ENCODE peak calls at places on chromosome 6, in six cellular contexts. One of them, this sample, is unnamed.

GRCh38 chr6:4313044-4313686 is 177.8 kb upstream of the ECI2 start:
- DNase-seq in osteoblast: peak; percentile 64
- DNase-seq in CD8-positive, alpha-beta T cell: no peak
- DNase-seq in upper lobe of right lung: no peak
- DNase-seq in RWPE1: peak; percentile 82
- DNase-seq in brain microvascular endothelial cell: peak; percentile 97
- DNase-seq in this sample: peak; percentile 88

GRCh38 chr6:1381397-1382330 is 7.7 kb upstream of the FOXF2 start:
- DNase-seq in osteoblast: peak; percentile 96
- DNase-seq in CD8-positive, alpha-beta T cell: peak; percentile 47
- DNase-seq in upper lobe of right lung: peak; percentile 82
- DNase-seq in RWPE1: peak; percentile 48
- DNase-seq in brain microvascular endothelial cell: no peak
- DNase-seq in this sample: peak; percentile 50

GRCh38 chr6:19180348-19181073 is 656.7 kb upstream of the ID4 start:
- DNase-seq in osteoblast: no peak
- DNase-seq in CD8-positive, alpha-beta T cell: no peak
- DNase-seq in upper lobe of right lung: no peak
- DNase-seq in RWPE1: no peak
- DNase-seq in brain microvascular endothelial cell: peak; percentile 35
- DNase-seq in this sample: peak; percentile 38

GRCh38 chr6:26065952-26066380 is 21.3 kb upstream of the HFE start:
- DNase-seq in osteoblast: peak; percentile 72
- DNase-seq in CD8-positive, alpha-beta T cell: peak; percentile 45
- DNase-seq in upper lobe of right lung: peak; percentile 68
- DNase-seq in RWPE1: peak; percentile 79
- DNase-seq in brain microvascular endothelial cell: peak; percentile 79
- DNase-seq in this sample: peak; percentile 68

GRCh38 chr6:36347635-36348034 is 10.9 kb upstream of the BNIP5 start:
- DNase-seq in osteoblast: peak; percentile 26
- DNase-seq in CD8-positive, alpha-beta T cell: no peak
- DNase-seq in upper lobe of right lung: no peak
- DNase-seq in RWPE1: no peak
- DNase-seq in brain microvascular endothelial cell: peak; percentile 54
- DNase-seq in this sample: peak; percentile 80

GRCh38 chr6:72216222-72217106 is 330.1 kb downstream of the RIMS1 start:
- DNase-seq in osteoblast: no peak
- DNase-seq in CD8-positive, alpha-beta T cell: no peak
- DNase-seq in upper lobe of right lung: no peak
- DNase-seq in RWPE1: no peak
- DNase-seq in brain microvascular endothelial cell: no peak
- DNase-seq in this sample: no peak

GRCh38 chr6:157240059-157240959 is 83.0 kb downstream of the TMEM242 start:
- DNase-seq in osteoblast: peak; percentile 94
- DNase-seq in CD8-positive, alpha-beta T cell: no peak
- DNase-seq in upper lobe of right lung: peak; percentile 59
- DNase-seq in RWPE1: peak; percentile 52
- DNase-seq in brain microvascular endothelial cell: no peak
- DNase-seq in this sample: no peak

GRCh38 chr6:29763491-29764289 is 40.5 kb downstream of the HLA-F start:
- DNase-seq in osteoblast: peak; percentile 45
- DNase-seq in CD8-positive, alpha-beta T cell: no peak
- DNase-seq in upper lobe of right lung: no peak
- DNase-seq in RWPE1: peak; percentile 54
- DNase-seq in brain microvascular endothelial cell: peak; percentile 62
- DNase-seq in this sample: peak; percentile 76

GRCh38 chr6:98687776-98688175 is 146.6 kb upstream of the POU3F2 start:
- DNase-seq in osteoblast: no peak
- DNase-seq in CD8-positive, alpha-beta T cell: no peak
- DNase-seq in upper lobe of right lung: no peak
- DNase-seq in RWPE1: no peak
- DNase-seq in brain microvascular endothelial cell: no peak
- DNase-seq in this sample: no peak

GRCh38 chr6:130557481-130558112 is 191.8 kb downstream of the TMEM200A start:
- DNase-seq in osteoblast: no peak
- DNase-seq in CD8-positive, alpha-beta T cell: no peak
- DNase-seq in upper lobe of right lung: no peak
- DNase-seq in RWPE1: no peak
- DNase-seq in brain microvascular endothelial cell: no peak
- DNase-seq in this sample: no peak

GRCh38 chr6:3147914-3148757 is 9.2 kb downstream of the TUBB2A start:
- DNase-seq in osteoblast: peak; percentile 69
- DNase-seq in CD8-positive, alpha-beta T cell: no peak
- DNase-seq in upper lobe of right lung: no peak
- DNase-seq in RWPE1: no peak
- DNase-seq in brain microvascular endothelial cell: no peak
- DNase-seq in this sample: no peak

GRCh38 chr6:5695260-5696245 is 311.2 kb downstream of the NRN1 start:
- DNase-seq in osteoblast: peak; percentile 89
- DNase-seq in CD8-positive, alpha-beta T cell: no peak
- DNase-seq in upper lobe of right lung: no peak
- DNase-seq in RWPE1: no peak
- DNase-seq in brain microvascular endothelial cell: peak; percentile 54
- DNase-seq in this sample: peak; percentile 92

GRCh38 chr6:16487953-16488674 is 249.7 kb downstream of the GMPR start:
- DNase-seq in osteoblast: no peak
- DNase-seq in CD8-positive, alpha-beta T cell: no peak
- DNase-seq in upper lobe of right lung: no peak
- DNase-seq in RWPE1: no peak
- DNase-seq in brain microvascular endothelial cell: no peak
- DNase-seq in this sample: no peak

GRCh38 chr6:104952911-104953409 is 3.9 kb upstream of the LIN28B start:
- DNase-seq in osteoblast: no peak
- DNase-seq in CD8-positive, alpha-beta T cell: no peak
- DNase-seq in upper lobe of right lung: no peak
- DNase-seq in RWPE1: no peak
- DNase-seq in brain microvascular endothelial cell: no peak
- DNase-seq in this sample: no peak

GRCh38 chr6:130489514-130489913 is 123.7 kb downstream of the TMEM200A start:
- DNase-seq in osteoblast: no peak
- DNase-seq in CD8-positive, alpha-beta T cell: no peak
- DNase-seq in upper lobe of right lung: no peak
- DNase-seq in RWPE1: no peak
- DNase-seq in brain microvascular endothelial cell: no peak
- DNase-seq in this sample: no peak

GRCh38 chr6:93040375-93040774 is 379.0 kb downstream of the EPHA7 start:
- DNase-seq in osteoblast: no peak
- DNase-seq in CD8-positive, alpha-beta T cell: no peak
- DNase-seq in upper lobe of right lung: no peak
- DNase-seq in RWPE1: no peak
- DNase-seq in brain microvascular endothelial cell: peak; percentile 15
- DNase-seq in this sample: peak; percentile 42

GRCh38 chr6:164695896-164696295 is 613.5 kb downstream of the C6orf118 start:
- DNase-seq in osteoblast: no peak
- DNase-seq in CD8-positive, alpha-beta T cell: no peak
- DNase-seq in upper lobe of right lung: no peak
- DNase-seq in RWPE1: no peak
- DNase-seq in brain microvascular endothelial cell: no peak
- DNase-seq in this sample: no peak
- H3K27ac ChIP-seq in osteoblast: no peak overlapping the region
- H3K27ac ChIP-seq in CD8-positive, alpha-beta T cell: no peak overlapping the region
- H3K27ac ChIP-seq in upper lobe of right lung: no peak overlapping the region
- H3K27ac ChIP-seq in RWPE1: no peak overlapping the region
- H3K27ac ChIP-seq in brain microvascular endothelial cell: no peak overlapping the region
- H3K27ac ChIP-seq in this sample: no peak overlapping the region

GRCh38 chr6:140178550-140179334 is 804.3 kb upstream of the CITED2 start:
- DNase-seq in osteoblast: peak; percentile 82
- DNase-seq in CD8-positive, alpha-beta T cell: no peak
- DNase-seq in upper lobe of right lung: no peak
- DNase-seq in RWPE1: peak; percentile 24
- DNase-seq in brain microvascular endothelial cell: peak; percentile 40
- DNase-seq in this sample: peak; percentile 44

GRCh38 chr6:140180306-140180705 is 805.9 kb upstream of the CITED2 start:
- DNase-seq in osteoblast: no peak
- DNase-seq in CD8-positive, alpha-beta T cell: no peak
- DNase-seq in upper lobe of right lung: no peak
- DNase-seq in RWPE1: no peak
- DNase-seq in brain microvascular endothelial cell: no peak
- DNase-seq in this sample: no peak

GRCh38 chr6:140175486-140175885 is 801.0 kb upstream of the CITED2 start:
- DNase-seq in osteoblast: no peak
- DNase-seq in CD8-positive, alpha-beta T cell: no peak
- DNase-seq in upper lobe of right lung: no peak
- DNase-seq in RWPE1: no peak
- DNase-seq in brain microvascular endothelial cell: no peak
- DNase-seq in this sample: no peak

DNA sequence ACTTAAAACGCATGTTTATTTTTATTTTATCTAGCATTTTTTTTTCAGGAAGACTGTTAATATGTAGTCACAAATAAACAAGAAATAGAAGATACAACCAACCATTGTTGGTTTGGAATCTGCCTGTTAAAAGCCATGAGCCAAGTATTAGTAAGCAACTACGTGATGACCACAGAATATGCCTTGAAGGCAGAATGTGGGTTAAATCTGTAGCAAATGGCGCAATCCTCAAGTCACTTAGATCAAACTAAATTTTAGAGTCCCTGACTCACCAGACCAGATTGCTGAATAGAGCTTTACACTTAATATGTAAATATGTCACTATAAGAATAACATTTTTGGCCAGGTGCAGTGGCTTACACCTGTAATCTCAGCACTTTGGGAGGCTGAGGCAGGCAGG is 800.1 kb upstream of the CITED2 start:
- DNase-seq in osteoblast: peak; percentile 69
- DNase-seq in CD8-positive, alpha-beta T cell: no peak
- DNase-seq in upper lobe of right lung: no peak
- DNase-seq in RWPE1: peak; percentile 91
- DNase-seq in brain microvascular endothelial cell: peak; percentile 83
- DNase-seq in this sample: peak; percentile 95
- H3K27ac ChIP-seq in osteoblast: peak overlapping the region; percentile 68
- H3K27ac ChIP-seq in CD8-positive, alpha-beta T cell: no peak overlapping the region
- H3K27ac ChIP-seq in upper lobe of right lung: no peak overlapping the region
- H3K27ac ChIP-seq in RWPE1: no peak overlapping the region
- H3K27ac ChIP-seq in brain microvascular endothelial cell: no peak overlapping the region
- H3K27ac ChIP-seq in this sample: no peak overlapping the region

GRCh38 chr6:49764571-49765236 is 20.5 kb upstream of the CRISP3 start:
- DNase-seq in osteoblast: no peak
- DNase-seq in CD8-positive, alpha-beta T cell: no peak
- DNase-seq in upper lobe of right lung: no peak
- DNase-seq in RWPE1: no peak
- DNase-seq in brain microvascular endothelial cell: no peak
- DNase-seq in this sample: no peak
- H3K27ac ChIP-seq in osteoblast: no peak overlapping the region
- H3K27ac ChIP-seq in CD8-positive, alpha-beta T cell: no peak overlapping the region
- H3K27ac ChIP-seq in upper lobe of right lung: no peak overlapping the region
- H3K27ac ChIP-seq in RWPE1: no peak overlapping the region
- H3K27ac ChIP-seq in brain microvascular endothelial cell: no peak overlapping the region
- H3K27ac ChIP-seq in this sample: no peak overlapping the region

GRCh38 chr6:33081098-33081824 is 5.5 kb downstream of the HLA-DPB1 start:
- DNase-seq in osteoblast: no peak
- DNase-seq in CD8-positive, alpha-beta T cell: no peak
- DNase-seq in upper lobe of right lung: no peak
- DNase-seq in RWPE1: no peak
- DNase-seq in brain microvascular endothelial cell: no peak
- DNase-seq in this sample: no peak
- H3K27ac ChIP-seq in osteoblast: no peak overlapping the region
- H3K27ac ChIP-seq in CD8-positive, alpha-beta T cell: no peak overlapping the region
- H3K27ac ChIP-seq in upper lobe of right lung: peak overlapping the region; percentile 78
- H3K27ac ChIP-seq in RWPE1: no peak overlapping the region
- H3K27ac ChIP-seq in brain microvascular endothelial cell: peak overlapping the region; percentile 77
- H3K27ac ChIP-seq in this sample: no peak overlapping the region

GRCh38 chr6:160256445-160256844 is 2.2 kb downstream of the SLC22A2 start:
- DNase-seq in osteoblast: no peak
- DNase-seq in CD8-positive, alpha-beta T cell: no peak
- DNase-seq in upper lobe of right lung: no peak
- DNase-seq in RWPE1: peak; percentile 82
- DNase-seq in brain microvascular endothelial cell: no peak
- DNase-seq in this sample: no peak

GRCh38 chr6:160259143-160259425 is 463 bp upstream of the SLC22A2 start:
- DNase-seq in osteoblast: no peak
- DNase-seq in CD8-positive, alpha-beta T cell: no peak
- DNase-seq in upper lobe of right lung: no peak
- DNase-seq in RWPE1: no peak
- DNase-seq in brain microvascular endothelial cell: no peak
- DNase-seq in this sample: no peak

GRCh38 chr6:160259585-160259984 is 964 bp upstream of the SLC22A2 start:
- DNase-seq in osteoblast: no peak
- DNase-seq in CD8-positive, alpha-beta T cell: no peak
- DNase-seq in upper lobe of right lung: no peak
- DNase-seq in RWPE1: no peak
- DNase-seq in brain microvascular endothelial cell: no peak
- DNase-seq in this sample: no peak

GRCh38 chr6:160260283-160261119 is 1.9 kb upstream of the SLC22A2 start:
- DNase-seq in osteoblast: no peak
- DNase-seq in CD8-positive, alpha-beta T cell: no peak
- DNase-seq in upper lobe of right lung: no peak
- DNase-seq in RWPE1: no peak
- DNase-seq in brain microvascular endothelial cell: no peak
- DNase-seq in this sample: no peak

GRCh38 chr6:160258346-160259142 is at the start of gene SLC22A2:
- DNase-seq in osteoblast: no peak
- DNase-seq in CD8-positive, alpha-beta T cell: no peak
- DNase-seq in upper lobe of right lung: no peak
- DNase-seq in RWPE1: no peak
- DNase-seq in brain microvascular endothelial cell: no peak
- DNase-seq in this sample: no peak
- H3K27ac ChIP-seq in osteoblast: no peak within 1 kb of the TSS
- H3K27ac ChIP-seq in CD8-positive, alpha-beta T cell: no peak within 1 kb of the TSS
- H3K27ac ChIP-seq in upper lobe of right lung: no peak within 1 kb of the TSS
- H3K27ac ChIP-seq in RWPE1: no peak within 1 kb of the TSS
- H3K27ac ChIP-seq in brain microvascular endothelial cell: no peak within 1 kb of the TSS
- H3K27ac ChIP-seq in this sample: no peak within 1 kb of the TSS

GRCh38 chr6:168039849-168040248 is 39.2 kb downstream of the FRMD1 start:
- DNase-seq in osteoblast: peak; percentile 39
- DNase-seq in CD8-positive, alpha-beta T cell: no peak
- DNase-seq in upper lobe of right lung: peak; percentile 57
- DNase-seq in RWPE1: no peak
- DNase-seq in brain microvascular endothelial cell: no peak
- DNase-seq in this sample: no peak
- H3K27ac ChIP-seq in osteoblast: no peak overlapping the region
- H3K27ac ChIP-seq in CD8-positive, alpha-beta T cell: no peak overlapping the region
- H3K27ac ChIP-seq in upper lobe of right lung: no peak overlapping the region
- H3K27ac ChIP-seq in RWPE1: no peak overlapping the region
- H3K27ac ChIP-seq in brain microvascular endothelial cell: no peak overlapping the region
- H3K27ac ChIP-seq in this sample: no peak overlapping the region

GRCh38 chr6:85593438-85594196 is at the start of gene SNX14:
- DNase-seq in osteoblast: peak; percentile 96
- DNase-seq in CD8-positive, alpha-beta T cell: peak; percentile 76
- DNase-seq in upper lobe of right lung: peak; percentile 98
- DNase-seq in RWPE1: peak; percentile 80
- DNase-seq in brain microvascular endothelial cell: peak; percentile 91
- DNase-seq in this sample: peak; percentile 95
- H3K27ac ChIP-seq in osteoblast: peak within 1 kb of the TSS; percentile 86
- H3K27ac ChIP-seq in CD8-positive, alpha-beta T cell: peak within 1 kb of the TSS; percentile 84
- H3K27ac ChIP-seq in upper lobe of right lung: peak within 1 kb of the TSS; percentile 91
- H3K27ac ChIP-seq in RWPE1: peak within 1 kb of the TSS; percentile 98
- H3K27ac ChIP-seq in brain microvascular endothelial cell: peak within 1 kb of the TSS; percentile 66
- H3K27ac ChIP-seq in this sample: peak within 1 kb of the TSS; percentile 97

DNA sequence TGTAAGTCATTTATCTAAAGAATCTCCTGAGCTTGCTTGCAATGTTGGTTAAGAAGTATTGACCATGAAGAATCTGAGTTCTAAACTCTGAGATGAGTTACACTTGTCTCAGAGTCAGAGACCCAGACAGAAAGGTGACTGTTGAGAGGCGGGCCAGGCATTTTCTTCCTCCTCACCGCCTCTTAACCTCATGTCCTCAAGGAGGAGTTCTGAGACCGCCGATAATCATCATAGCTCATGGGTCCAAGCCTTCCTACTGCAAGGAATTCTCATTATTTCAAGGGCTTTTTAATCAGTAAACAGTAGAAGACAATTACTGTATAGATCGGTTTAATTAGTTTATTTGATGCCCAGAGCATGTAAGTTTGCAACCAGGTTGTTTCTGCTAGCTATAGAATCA is 382.4 kb upstream of the MMS22L start:
- DNase-seq in osteoblast: no peak
- DNase-seq in CD8-positive, alpha-beta T cell: no peak
- DNase-seq in upper lobe of right lung: no peak
- DNase-seq in RWPE1: no peak
- DNase-seq in brain microvascular endothelial cell: no peak
- DNase-seq in this sample: no peak
- H3K27ac ChIP-seq in osteoblast: no peak overlapping the region
- H3K27ac ChIP-seq in CD8-positive, alpha-beta T cell: no peak overlapping the region
- H3K27ac ChIP-seq in upper lobe of right lung: no peak overlapping the region
- H3K27ac ChIP-seq in RWPE1: no peak overlapping the region
- H3K27ac ChIP-seq in brain microvascular endothelial cell: no peak overlapping the region
- H3K27ac ChIP-seq in this sample: no peak overlapping the region

This sample was measured in fibroblast of lung.